ENCODE peak calls at places on chromosome 22, in five cellular contexts. One of them, this sample, is unnamed.

GRCh38 chr22:24105018-24105360 is 76.3 kb upstream of the SUSD2 start:
- DNase-seq in naive thymus-derived CD8-positive, alpha-beta T cell: no peak
- DNase-seq in tibial artery: peak; percentile 58
- DNase-seq in sigmoid colon: peak; percentile 79
- DNase-seq in activated naive CD4-positive, alpha-beta T cell treated with Interleukin-2 at 50 U/mL for 16 hours: no peak
- DNase-seq in this sample: peak; percentile 18

GRCh38 chr22:49295851-49296560 is 531.7 kb downstream of the BRD1 start:
- DNase-seq in naive thymus-derived CD8-positive, alpha-beta T cell: no peak
- DNase-seq in tibial artery: peak; percentile 13
- DNase-seq in sigmoid colon: no peak
- DNase-seq in activated naive CD4-positive, alpha-beta T cell treated with Interleukin-2 at 50 U/mL for 16 hours: no peak
- DNase-seq in this sample: no peak

GRCh38 chr22:19969141-19969928 is 27.7 kb upstream of the TXNRD2 start:
- DNase-seq in naive thymus-derived CD8-positive, alpha-beta T cell: no peak
- DNase-seq in tibial artery: no peak
- DNase-seq in sigmoid colon: no peak
- DNase-seq in activated naive CD4-positive, alpha-beta T cell treated with Interleukin-2 at 50 U/mL for 16 hours: no peak
- DNase-seq in this sample: peak; percentile 68

GRCh38 chr22:49155809-49156580 is 671.7 kb downstream of the BRD1 start:
- DNase-seq in naive thymus-derived CD8-positive, alpha-beta T cell: no peak
- DNase-seq in tibial artery: peak; percentile 8
- DNase-seq in sigmoid colon: no peak
- DNase-seq in activated naive CD4-positive, alpha-beta T cell treated with Interleukin-2 at 50 U/mL for 16 hours: no peak
- DNase-seq in this sample: no peak

GRCh38 chr22:17228725-17229126 is 9.5 kb upstream of the ADA2 start:
- DNase-seq in naive thymus-derived CD8-positive, alpha-beta T cell: no peak
- DNase-seq in tibial artery: no peak
- DNase-seq in sigmoid colon: no peak
- DNase-seq in activated naive CD4-positive, alpha-beta T cell treated with Interleukin-2 at 50 U/mL for 16 hours: no peak
- DNase-seq in this sample: peak; percentile 4

GRCh38 chr22:21033895-21034294 is 1.5 kb upstream of the SLC7A4 start:
- DNase-seq in naive thymus-derived CD8-positive, alpha-beta T cell: no peak
- DNase-seq in tibial artery: no peak
- DNase-seq in sigmoid colon: no peak
- DNase-seq in activated naive CD4-positive, alpha-beta T cell treated with Interleukin-2 at 50 U/mL for 16 hours: no peak
- DNase-seq in this sample: no peak

GRCh38 chr22:19448076-19448607 is 631 bp upstream of the C22orf39 start:
- DNase-seq in naive thymus-derived CD8-positive, alpha-beta T cell: peak; percentile 11
- DNase-seq in tibial artery: no peak
- DNase-seq in sigmoid colon: peak; percentile 72
- DNase-seq in activated naive CD4-positive, alpha-beta T cell treated with Interleukin-2 at 50 U/mL for 16 hours: peak; percentile 11
- DNase-seq in this sample: no peak

GRCh38 chr22:17113600-17113999 is 7.6 kb downstream of the TMEM121B start:
- DNase-seq in naive thymus-derived CD8-positive, alpha-beta T cell: no peak
- DNase-seq in tibial artery: no peak
- DNase-seq in sigmoid colon: peak; percentile 49
- DNase-seq in activated naive CD4-positive, alpha-beta T cell treated with Interleukin-2 at 50 U/mL for 16 hours: no peak
- DNase-seq in this sample: no peak

GRCh38 chr22:46079093-46079860 is 71.0 kb upstream of the PPARA start:
- DNase-seq in naive thymus-derived CD8-positive, alpha-beta T cell: no peak
- DNase-seq in tibial artery: no peak
- DNase-seq in sigmoid colon: peak; percentile 68
- DNase-seq in activated naive CD4-positive, alpha-beta T cell treated with Interleukin-2 at 50 U/mL for 16 hours: no peak
- DNase-seq in this sample: peak; percentile 74

GRCh38 chr22:31872209-31872608 is 72.1 kb upstream of the YWHAH start:
- DNase-seq in naive thymus-derived CD8-positive, alpha-beta T cell: no peak
- DNase-seq in tibial artery: no peak
- DNase-seq in sigmoid colon: no peak
- DNase-seq in activated naive CD4-positive, alpha-beta T cell treated with Interleukin-2 at 50 U/mL for 16 hours: no peak
- DNase-seq in this sample: no peak

GRCh38 chr22:37982938-37983859 is 1.2 kb downstream of the SOX10 start:
- DNase-seq in naive thymus-derived CD8-positive, alpha-beta T cell: no peak
- DNase-seq in tibial artery: no peak
- DNase-seq in sigmoid colon: no peak
- DNase-seq in activated naive CD4-positive, alpha-beta T cell treated with Interleukin-2 at 50 U/mL for 16 hours: no peak
- DNase-seq in this sample: no peak

GRCh38 chr22:47168900-47169800 is 406.7 kb downstream of the TBC1D22A start:
- DNase-seq in naive thymus-derived CD8-positive, alpha-beta T cell: no peak
- DNase-seq in tibial artery: peak; percentile 10
- DNase-seq in sigmoid colon: peak; percentile 46
- DNase-seq in activated naive CD4-positive, alpha-beta T cell treated with Interleukin-2 at 50 U/mL for 16 hours: no peak
- DNase-seq in this sample: peak; percentile 45